ENCODE peak calls at places on chromosomes 12 and 14, in eight cellular contexts. C is GM13977, Q is M059J, D is transverse colon, B is HAP-1, W is KG1, A is T-cell, J is adipocyte. N is an unnamed sample.

GRCh38 chr12:4763549-4763948 is 43.3 kb downstream of the GALNT8 start:
- DNase-seq in C (no peak), Q (no peak), D (peak), B (no peak), W (no peak), A (no peak), J (no peak), N (peak)

GRCh38 chr14:105397350-105397931 is 897 bp upstream of the TEX22 start:
- DNase-seq in C (no peak), Q (no peak), D (no peak), B (no peak), W (no peak), A (no peak), J (no peak), N (no peak)

GRCh38 chr14:100607611-100607956 is 20.4 kb upstream of the BEGAIN start:
- DNase-seq in C (no peak), Q (no peak), D (peak), B (no peak), W (no peak), A (no peak), J (no peak), N (no peak)

GRCh38 chr14:26200675-26201074 is 397.2 kb downstream of the NOVA1 start:
- DNase-seq in C (no peak), Q (peak), D (no peak), B (no peak), W (no peak), A (no peak), J (no peak), N (no peak)

GRCh38 chr12:6336859-6337744 is 4.8 kb downstream of the TNFRSF1A start:
- DNase-seq in C (no peak), Q (peak), D (peak), B (no peak), W (peak), A (peak), J (no peak), N (no peak)

GRCh38 chr14:68961781-68962584 is 17.1 kb downstream of the ACTN1 start:
- DNase-seq in C (no peak), Q (peak), D (no peak), B (no peak), W (no peak), A (no peak), J (peak), N (no peak)

GRCh38 chr12:24113701-24114100 is 164.2 kb upstream of the SOX5 start:
- DNase-seq in C (no peak), Q (peak), D (no peak), B (peak), W (no peak), A (no peak), J (no peak), N (no peak)

GRCh38 chr12:3795096-3795799 is 42.3 kb upstream of the CRACR2A start:
- DNase-seq in C (no peak), Q (peak), D (no peak), B (no peak), W (no peak), A (no peak), J (no peak), N (no peak)

GRCh38 chr14:49940805-49941421 is 48.0 kb downstream of the ARF6 start:
- DNase-seq in C (no peak), Q (no peak), D (no peak), B (no peak), W (peak), A (no peak), J (peak), N (no peak)

GRCh38 chr14:22613091-22613695 is 15.1 kb downstream of the ABHD4 start:
- DNase-seq in C (no peak), Q (peak), D (no peak), B (peak), W (no peak), A (no peak), J (peak), N (no peak)

GRCh38 chr14:60738843-60739508 is 4.4 kb downstream of the MNAT1 start:
- DNase-seq in C (no peak), Q (no peak), D (no peak), B (no peak), W (no peak), A (no peak), J (peak), N (no peak)

GRCh38 chr14:40494483-40494882 is 1062.2 kb upstream of the FBXO33 start:
- DNase-seq in C (no peak), Q (no peak), D (no peak), B (no peak), W (no peak), A (no peak), J (no peak), N (no peak)

GRCh38 chr14:76760331-76761197 is 704 bp upstream of the VASH1 start:
- DNase-seq in C (no peak), Q (no peak), D (no peak), B (no peak), W (no peak), A (no peak), J (no peak), N (no peak)

GRCh38 chr14:81990312-81990761 is 456.7 kb upstream of the SEL1L start:
- DNase-seq in C (peak), Q (peak), D (peak), B (peak), W (peak), A (no peak), J (peak), N (no peak)

GRCh38 chr14:83470466-83470865 is 1936.8 kb upstream of the SEL1L start:
- DNase-seq in C (no peak), Q (no peak), D (no peak), B (no peak), W (peak), A (no peak), J (peak), N (no peak)

GRCh38 chr14:69312608-69313007 is 52.6 kb downstream of the GALNT16 start:
- DNase-seq in C (no peak), Q (no peak), D (no peak), B (no peak), W (no peak), A (no peak), J (no peak), N (no peak)

GRCh38 chr12:88493651-88494050 is 86.6 kb downstream of the KITLG start:
- DNase-seq in C (no peak), Q (peak), D (no peak), B (no peak), W (no peak), A (no peak), J (peak), N (no peak)

GRCh38 chr12:19165446-19165845 is 35.9 kb downstream of the PLEKHA5 start:
- DNase-seq in C (no peak), Q (no peak), D (no peak), B (no peak), W (no peak), A (no peak), J (no peak), N (no peak)

GRCh38 chr14:104694991-104695659 is 5.7 kb downstream of the INF2 start:
- DNase-seq in C (no peak), Q (peak), D (peak), B (no peak), W (no peak), A (peak), J (no peak), N (no peak)

GRCh38 chr12:57738142-57738474 is 434 bp downstream of the AGAP2 start:
- DNase-seq in C (no peak), Q (no peak), D (no peak), B (no peak), W (no peak), A (no peak), J (no peak), N (no peak)

GRCh38 chr12:68972570-68972969 is 39.6 kb upstream of the CPM start:
- DNase-seq in C (no peak), Q (no peak), D (no peak), B (no peak), W (no peak), A (no peak), J (no peak), N (no peak)

GRCh38 chr14:39203659-39204606 is 28.9 kb downstream of the PNN start:
- DNase-seq in C (no peak), Q (peak), D (peak), B (peak), W (no peak), A (no peak), J (no peak), N (no peak)

GRCh38 chr12:31246470-31246850 is 79.5 kb downstream of the SINHCAF start:
- DNase-seq in C (no peak), Q (no peak), D (no peak), B (peak), W (no peak), A (no peak), J (no peak), N (peak)

GRCh38 chr14:41785696-41786095 is 179.0 kb downstream of the LRFN5 start:
- DNase-seq in C (no peak), Q (peak), D (no peak), B (no peak), W (no peak), A (no peak), J (no peak), N (no peak)

GRCh38 chr12:48817957-48818830 is at the start of gene CACNB3:
- DNase-seq in C (peak), Q (peak), D (peak), B (peak), W (no peak), A (peak), J (peak), N (no peak)

GRCh38 chr14:90530523-90530922 is 133.7 kb downstream of the CALM1 start:
- DNase-seq in C (no peak), Q (no peak), D (no peak), B (no peak), W (no peak), A (no peak), J (no peak), N (no peak)

GRCh38 chr12:109033239-109034196 is 12.7 kb upstream of the SVOP start:
- DNase-seq in C (no peak), Q (no peak), D (no peak), B (no peak), W (no peak), A (no peak), J (peak), N (peak)

GRCh38 chr12:2336409-2336829 is 283.6 kb downstream of the CACNA1C start:
- DNase-seq in C (peak), Q (peak), D (no peak), B (no peak), W (peak), A (no peak), J (peak), N (no peak)

GRCh38 chr12:6312529-6313325 is 2.2 kb downstream of the PLEKHG6 start:
- DNase-seq in C (peak), Q (no peak), D (peak), B (no peak), W (no peak), A (no peak), J (peak), N (no peak)

GRCh38 chr14:47227051-47227600 is 448.3 kb downstream of the MDGA2 start:
- DNase-seq in C (no peak), Q (no peak), D (no peak), B (no peak), W (peak), A (no peak), J (no peak), N (no peak)

GRCh38 chr12:51593539-51593938 is 2.5 kb downstream of the SCN8A start:
- DNase-seq in C (no peak), Q (peak), D (peak), B (peak), W (no peak), A (peak), J (peak), N (no peak)

GRCh38 chr12:114701104-114701414 is 17.1 kb upstream of the TBX3 start:
- DNase-seq in C (no peak), Q (peak), D (no peak), B (no peak), W (no peak), A (no peak), J (no peak), N (no peak)

GRCh38 chr12:48677782-48678181 is 4.3 kb downstream of the KANSL2 start:
- DNase-seq in C (no peak), Q (no peak), D (no peak), B (no peak), W (no peak), A (no peak), J (no peak), N (no peak)

GRCh38 chr14:30553311-30553989 is 5.5 kb upstream of the G2E3 start:
- DNase-seq in C (no peak), Q (peak), D (no peak), B (no peak), W (no peak), A (no peak), J (peak), N (no peak)

GRCh38 chr14:94615823-94616570 is 3.8 kb downstream of the SERPINA3 start:
- DNase-seq in C (no peak), Q (no peak), D (no peak), B (no peak), W (no peak), A (no peak), J (no peak), N (no peak)

GRCh38 chr14:67652189-67652588 is 22.2 kb downstream of the VTI1B start:
- DNase-seq in C (no peak), Q (no peak), D (no peak), B (no peak), W (no peak), A (no peak), J (no peak), N (no peak)

GRCh38 chr12:30973171-30973570 is 46.6 kb downstream of the TSPAN11 start:
- DNase-seq in C (no peak), Q (no peak), D (no peak), B (no peak), W (no peak), A (no peak), J (no peak), N (no peak)